ENCODE peak calls at places on chromosomes 4 and X, in eight cellular contexts. I is EL; P is IMR-90; X is germinal center; Q is A673; M is EH; K is OCI-LY7; O is stimulated activated CD4-positive, alpha-beta T cell treated with anti-CD3 and anti-CD28 coated beads, TNF-alpha, amount 100 ng/mL, for 1 hour. A is an unnamed sample.

GRCh38 chr4:117560329-117560728 is 474.0 kb upstream of the NDST3 start:
- DNase-seq in I (peak; percentile 0), P (peak; percentile 40), X (no peak), Q (peak; percentile 63), M (no peak), K (no peak), O (no peak), A (no peak)

GRCh38 chr4:16007471-16008095 is 44.6 kb upstream of the FGFBP2 start:
- DNase-seq in I (no peak), P (no peak), X (no peak), Q (no peak), M (no peak), K (no peak), O (no peak), A (no peak)

GRCh38 chrX:69152398-69152797 is 12.9 kb downstream of the PJA1 start:
- DNase-seq in I (peak; percentile 57), P (no peak), X (no peak), Q (peak; percentile 75), M (peak; percentile 67), K (no peak), O (no peak), A (no peak)

GRCh38 chr4:184892999-184893398 is 67.2 kb upstream of the ACSL1 start:
- DNase-seq in I (no peak), P (no peak), X (no peak), Q (no peak), M (no peak), K (no peak), O (no peak), A (no peak)

GRCh38 chr4:128859887-128860774 is 50.6 kb downstream of the JADE1 start:
- DNase-seq in I (peak; percentile 44), P (peak; percentile 96), X (no peak), Q (no peak), M (peak; percentile 65), K (no peak), O (no peak), A (no peak)

GRCh38 chrX:50147972-50148371 is 52.8 kb downstream of the AKAP4 start:
- DNase-seq in I (no peak), P (no peak), X (no peak), Q (no peak), M (no peak), K (no peak), O (no peak), A (no peak)

GRCh38 chr4:4216668-4217067 is 10.1 kb downstream of the OTOP1 start:
- DNase-seq in I (peak; percentile 54), P (peak; percentile 59), X (no peak), Q (peak; percentile 15), M (peak; percentile 63), K (no peak), O (no peak), A (no peak)

GRCh38 chr4:140497776-140498636 is at the start of gene MGAT4D:
- DNase-seq in I (no peak), P (no peak), X (no peak), Q (no peak), M (no peak), K (no peak), O (no peak), A (no peak)

GRCh38 chr4:78710536-78710935 is 65.6 kb upstream of the BMP2K start:
- DNase-seq in I (peak; percentile 70), P (peak; percentile 66), X (no peak), Q (peak; percentile 22), M (peak; percentile 71), K (no peak), O (no peak), A (no peak)

GRCh38 chrX:132023896-132024386 is 839 bp downstream of the STK26 start:
- DNase-seq in I (no peak), P (no peak), X (peak; percentile 12), Q (peak; percentile 30), M (no peak), K (peak; percentile 57), O (no peak), A (no peak)

GRCh38 chr4:86670739-86671138 is 76.6 kb downstream of the PTPN13 start:
- DNase-seq in I (peak; percentile 66), P (peak; percentile 83), X (no peak), Q (no peak), M (peak; percentile 68), K (no peak), O (no peak), A (no peak)

GRCh38 chr4:187307131-187307530 is 583.5 kb upstream of the FAT1 start:
- DNase-seq in I (peak; percentile 66), P (peak; percentile 48), X (no peak), Q (no peak), M (peak; percentile 88), K (no peak), O (no peak), A (no peak)

GRCh38 chr4:76874176-76874575 is 23.8 kb downstream of the SOWAHB start:
- DNase-seq in I (no peak), P (no peak), X (peak; percentile 13), Q (no peak), M (no peak), K (no peak), O (no peak), A (no peak)

GRCh38 chrX:3244203-3244743 is 102.2 kb downstream of the MXRA5 start:
- DNase-seq in I (peak; percentile 80), P (peak; percentile 91), X (no peak), Q (peak; percentile 27), M (peak; percentile 91), K (no peak), O (no peak), A (no peak)

GRCh38 chr4:31655328-31655727 is 935.2 kb downstream of the PCDH7 start:
- DNase-seq in I (no peak), P (peak; percentile 17), X (no peak), Q (peak; percentile 25), M (no peak), K (no peak), O (no peak), A (no peak)

GRCh38 chr4:18512718-18513117 is 491.2 kb upstream of the LCORL start:
- DNase-seq in I (no peak), P (no peak), X (no peak), Q (no peak), M (no peak), K (no peak), O (no peak), A (no peak)

GRCh38 chr4:168811207-168811606 is 198.8 kb downstream of the CBR4 start:
- DNase-seq in I (no peak), P (no peak), X (no peak), Q (no peak), M (no peak), K (no peak), O (no peak), A (no peak)